ENCODE peak calls at places on chromosomes 4 and X, in five cellular contexts. R is HCT116, X is K562, I is HepG2, J is H1. E is an unnamed sample.

GRCh38 chrX:39152106-39152649 is 350.9 kb downstream of the MID1IP1 start:
- DNase-seq in X (peak), J (no peak), R (no peak), I (no peak), E (peak)

GRCh38 chrX:16416588-16416987 is 233.4 kb upstream of the S100G start:
- DNase-seq in J (no peak), X (no peak), I (no peak), R (no peak), E (no peak)

GRCh38 chr4:147340111-147340510 is 140.8 kb upstream of the EDNRA start:
- DNase-seq in I (no peak), R (peak), X (no peak), J (no peak), E (no peak)

GRCh38 chrX:136765957-136766356 is 14.8 kb downstream of the ARHGEF6 start:
- DNase-seq in J (no peak), I (no peak), X (no peak), R (no peak), E (no peak)

GRCh38 chr4:178196751-178197150 is 754.5 kb upstream of the AGA start:
- DNase-seq in R (no peak), I (no peak), X (no peak), J (no peak), E (no peak)

GRCh38 chrX:155434906-155435743 is 23.3 kb downstream of the F8A3 start:
- DNase-seq in R (no peak), I (no peak), X (peak), J (no peak), E (no peak)

GRCh38 chrX:39953879-39954278 is 143.9 kb downstream of the BCOR start:
- DNase-seq in I (peak), R (peak), J (no peak), X (peak), E (no peak)

GRCh38 chr4:36502350-36502749 is 220.9 kb downstream of the DTHD1 start:
- DNase-seq in J (no peak), I (no peak), R (no peak), X (no peak), E (no peak)

GRCh38 chr4:67674098-67674497 is 26.9 kb downstream of the UBA6 start:
- DNase-seq in I (peak), R (no peak), J (no peak), X (peak), E (peak)

GRCh38 chr4:109166126-109166525 is 136.3 kb downstream of the COL25A1 start:
- DNase-seq in X (no peak), J (no peak), R (no peak), I (no peak), E (no peak)

GRCh38 chr4:20839957-20840356 is 139.7 kb downstream of the PACRGL start:
- DNase-seq in R (no peak), J (no peak), X (no peak), I (no peak), E (no peak)

GRCh38 chrX:15853586-15854079 is 980 bp downstream of the AP1S2 start:
- DNase-seq in I (no peak), X (no peak), R (no peak), J (no peak), E (no peak)

GRCh38 chr4:89284828-89285227 is 22.8 kb downstream of the GPRIN3 start:
- DNase-seq in J (no peak), X (no peak), I (no peak), R (no peak), E (no peak)

GRCh38 chrX:39654952-39655351 is 442.8 kb downstream of the BCOR start:
- DNase-seq in R (no peak), J (no peak), X (no peak), I (no peak), E (no peak)

GRCh38 chr4:128285085-128286023 is 2.3 kb downstream of the PGRMC2 start:
- DNase-seq in X (no peak), R (no peak), J (no peak), I (peak), E (no peak)

GRCh38 chr4:17376205-17376604 is 135.7 kb downstream of the QDPR start:
- DNase-seq in R (no peak), I (no peak), X (no peak), J (no peak), E (no peak)

GRCh38 chrX:47563801-47564315 is 2.9 kb downstream of the ARAF start:
- DNase-seq in R (no peak), J (no peak), I (no peak), X (no peak), E (no peak)

GRCh38 chrX:129590596-129590995 is 50.5 kb downstream of the OCRL start:
- DNase-seq in X (no peak), J (no peak), I (no peak), R (no peak), E (no peak)

GRCh38 chrX:118459494-118459893 is 36.1 kb upstream of the DOCK11 start:
- DNase-seq in I (peak), X (peak), J (no peak), R (no peak), E (no peak)

GRCh38 chr4:15194520-15194919 is 192.2 kb downstream of the CPEB2 start:
- DNase-seq in J (no peak), X (no peak), I (no peak), R (no peak), E (no peak)

GRCh38 chr4:145093638-145094037 is 4.4 kb downstream of the ANAPC10 start:
- DNase-seq in X (no peak), J (no peak), I (no peak), R (no peak), E (no peak)

GRCh38 chrX:120291211-120291610 is 20.1 kb downstream of the TMEM255A start:
- DNase-seq in X (no peak), R (no peak), I (no peak), J (no peak), E (no peak)

GRCh38 chr4:4216668-4217067 is 10.1 kb downstream of the OTOP1 start:
- DNase-seq in I (no peak), J (no peak), X (no peak), R (no peak), E (no peak)

GRCh38 chr4:22463179-22463578 is 52.7 kb downstream of the ADGRA3 start:
- DNase-seq in R (no peak), J (no peak), I (no peak), X (no peak), E (no peak)

GRCh38 chrX:153925387-153925738 is 701 bp downstream of the ARHGAP4 start:
- DNase-seq in R (no peak), I (no peak), J (no peak), X (no peak), E (no peak)

GRCh38 chr4:108775921-108776320 is 13.1 kb upstream of the ETNPPL start:
- DNase-seq in R (no peak), J (no peak), I (no peak), X (no peak), E (no peak)

DNA sequence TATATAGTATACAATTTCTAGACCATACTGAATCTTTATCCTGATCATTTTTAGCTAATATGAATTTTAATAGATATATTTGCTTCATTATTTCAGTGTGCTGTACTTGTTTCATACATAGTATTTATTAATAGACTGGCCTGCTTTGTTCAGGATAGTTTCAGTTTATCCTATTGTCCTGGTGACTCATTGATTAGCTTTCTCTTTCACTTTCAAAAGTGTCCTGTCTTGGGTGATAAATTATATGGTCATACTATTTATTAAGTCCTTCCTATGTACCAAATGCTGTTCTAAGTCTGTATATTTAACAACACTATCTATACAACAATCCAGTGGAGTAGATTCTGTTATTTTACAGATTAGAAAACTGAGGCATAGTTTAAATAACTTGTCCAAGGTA is 153.8 kb upstream of the RAPGEF2 start:
- DNase-seq in R (no peak), X (no peak), J (no peak), I (no peak), E (no peak)
- H3K4me3 ChIP-seq in R (no peak), X (no peak), J (no peak), I (no peak), E (no peak)

DNA sequence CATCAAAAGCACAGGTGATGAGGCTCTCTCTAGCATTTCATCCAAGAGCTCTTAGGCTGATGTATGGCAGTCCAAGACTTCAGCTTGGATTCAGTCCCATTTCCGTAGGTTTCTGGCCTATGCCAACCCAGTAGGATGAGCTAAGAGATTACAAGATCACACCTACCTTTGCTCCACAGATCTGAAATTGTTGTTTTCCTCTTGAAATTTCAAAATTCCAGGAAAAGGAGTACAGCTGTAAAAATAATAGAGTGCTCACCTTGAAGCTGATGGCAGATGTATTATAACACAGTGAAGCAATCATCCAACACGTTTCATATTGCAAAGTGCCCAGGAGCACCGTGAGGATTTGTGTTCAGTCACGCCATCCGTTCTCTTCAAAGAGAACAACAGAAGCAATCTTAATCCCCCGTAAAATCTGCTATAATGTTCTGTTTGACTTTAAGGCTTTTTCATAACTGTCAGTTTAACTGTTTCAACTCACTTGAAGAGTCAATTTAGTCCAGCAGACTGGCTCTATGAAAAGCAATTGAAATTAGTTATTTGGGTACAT is 137.5 kb downstream of the CPE start:
- DNase-seq in X (no peak), R (no peak), J (no peak), I (no peak), E (no peak)
- TF ChIP-seq ZNF274 in X (no peak), R (no peak), J (no peak), I (no peak), E (no peak)

DNA sequence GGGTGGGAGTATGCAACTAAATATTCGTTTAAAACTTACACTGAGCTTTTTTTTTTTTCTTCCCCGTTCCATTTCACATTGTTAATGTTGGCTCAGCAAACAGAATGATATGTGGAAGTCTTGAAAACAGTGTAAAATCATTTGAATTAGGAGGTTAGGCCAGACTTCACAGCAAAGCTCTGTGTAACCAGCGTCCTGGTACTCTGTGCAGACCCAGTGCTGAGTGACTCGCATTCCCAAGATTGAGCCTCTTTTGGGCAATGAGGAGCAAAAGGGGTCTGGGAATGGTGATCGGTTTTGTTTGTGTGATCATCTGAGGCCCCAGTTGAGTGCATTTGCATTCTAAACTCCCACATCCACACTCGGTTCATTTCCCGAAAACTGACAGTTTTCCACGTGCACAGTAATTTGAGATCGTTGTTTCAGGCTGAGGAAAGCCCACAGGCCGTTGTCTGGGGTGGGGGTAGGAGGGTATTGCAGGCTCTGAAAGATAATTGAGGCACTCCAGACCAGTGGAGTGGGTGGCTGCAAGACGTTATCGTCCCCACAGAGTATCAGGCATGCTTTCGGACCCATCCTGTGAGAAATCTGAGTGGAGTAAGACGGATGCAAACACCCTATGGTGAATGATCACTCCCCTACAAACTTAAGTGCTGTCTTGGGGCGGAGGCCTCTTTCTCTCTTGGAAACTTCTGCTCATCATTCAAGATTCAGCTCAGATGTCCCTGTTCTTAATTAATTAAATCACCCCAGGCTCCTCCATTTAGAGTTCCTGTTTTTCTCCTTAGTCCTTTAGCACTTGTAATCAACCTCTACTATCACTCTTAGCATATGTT is 96.0 kb downstream of the AFF1 start:
- DNase-seq in I (no peak), J (no peak), X (no peak), R (no peak), E (no peak)
- H3K4me3 ChIP-seq in I (no peak), J (no peak), X (no peak), R (no peak), E (no peak)

GRCh38 chrX:43661521-43662240 is 5.6 kb downstream of the MAOA start:
- DNase-seq in J (no peak), I (no peak), R (no peak), X (no peak), E (no peak)

GRCh38 chrX:43654431-43655150 is 1.5 kb upstream of the MAOA start:
- DNase-seq in X (peak), I (peak), J (peak), R (peak), E (peak)

GRCh38 chrX:43655151-43655676 is 885 bp upstream of the MAOA start:
- DNase-seq in R (no peak), X (no peak), J (no peak), I (no peak), E (no peak)

GRCh38 chrX:43655961-43656494 is at the start of gene MAOA:
- DNase-seq in R (no peak), I (peak), J (no peak), X (no peak), E (no peak)
- TF ChIP-seq ZNF274 in R (no peak), I (no peak), J (no peak), X (no peak), E (no peak)

DNA sequence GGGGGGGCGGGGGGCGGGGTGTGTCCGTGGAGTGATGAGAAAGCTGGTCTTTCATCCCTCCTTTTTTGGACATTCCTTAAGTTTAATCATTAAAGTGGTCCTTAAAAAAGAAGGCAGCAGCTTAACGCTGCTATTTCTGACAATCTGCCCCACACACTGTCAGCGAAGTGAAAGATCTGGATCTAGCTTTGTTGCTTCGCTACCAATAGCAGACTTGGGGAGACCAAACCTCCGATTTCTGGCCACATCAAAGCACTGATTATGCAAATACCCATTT is 5.9 kb downstream of the NEUROG2 start:
- DNase-seq in R (no peak), I (no peak), X (no peak), J (no peak), E (no peak)
- H3K4me3 ChIP-seq in R (no peak), I (no peak), X (no peak), J (peak), E (no peak)

GRCh38 chrX:41122664-41123257 is 37.5 kb downstream of the USP9X start:
- DNase-seq in R (no peak), I (no peak), X (no peak), J (no peak), E (no peak)

GRCh38 chrX:41121766-41122165 is 36.5 kb downstream of the USP9X start:
- DNase-seq in X (no peak), R (no peak), J (no peak), I (no peak), E (no peak)

GRCh38 chrX:41131766-41132165 is 46.5 kb downstream of the USP9X start:
- DNase-seq in R (no peak), X (no peak), I (no peak), J (no peak), E (no peak)

GRCh38 chrX:41128955-41129354 is 43.7 kb downstream of the USP9X start:
- DNase-seq in R (no peak), I (no peak), J (no peak), X (no peak), E (no peak)

DNA sequence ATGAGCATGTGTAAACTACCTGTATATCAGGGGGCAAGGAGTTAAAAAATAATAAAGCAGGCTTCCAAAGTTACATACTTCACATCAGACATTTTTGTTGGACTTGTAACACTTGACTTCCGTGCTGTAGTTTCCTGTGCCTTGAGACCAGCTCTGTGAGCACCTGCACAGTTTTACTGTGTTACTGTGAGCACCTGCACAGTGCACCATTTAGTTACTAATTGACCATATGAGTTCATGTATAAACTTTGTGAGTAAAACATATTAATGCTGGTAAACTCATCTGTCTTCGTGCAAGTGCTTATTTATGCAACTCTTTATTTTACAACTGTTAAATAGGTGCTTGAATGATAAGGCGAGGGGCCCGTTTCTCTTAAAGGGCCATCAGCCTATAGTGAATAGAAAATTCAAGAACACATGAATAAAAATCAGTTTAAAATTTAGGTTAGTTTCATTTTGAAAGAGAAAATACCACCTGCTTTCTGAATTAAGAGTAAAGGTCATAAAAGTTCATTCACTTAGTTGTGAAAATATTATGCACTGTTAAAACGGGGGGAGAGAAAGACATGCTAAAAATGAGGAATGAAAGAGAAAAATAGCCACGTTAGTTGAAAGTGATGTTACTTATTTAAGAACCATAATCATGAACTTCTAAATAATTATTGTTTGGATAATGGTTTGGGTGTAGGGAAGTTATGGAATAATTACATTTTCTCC is 42.4 kb downstream of the USP9X start:
- DNase-seq in I (no peak), J (no peak), X (no peak), R (no peak), E (no peak)
- TF ChIP-seq ZNF274 in I (no peak), J (no peak), X (no peak), R (no peak), E (no peak)

DNA sequence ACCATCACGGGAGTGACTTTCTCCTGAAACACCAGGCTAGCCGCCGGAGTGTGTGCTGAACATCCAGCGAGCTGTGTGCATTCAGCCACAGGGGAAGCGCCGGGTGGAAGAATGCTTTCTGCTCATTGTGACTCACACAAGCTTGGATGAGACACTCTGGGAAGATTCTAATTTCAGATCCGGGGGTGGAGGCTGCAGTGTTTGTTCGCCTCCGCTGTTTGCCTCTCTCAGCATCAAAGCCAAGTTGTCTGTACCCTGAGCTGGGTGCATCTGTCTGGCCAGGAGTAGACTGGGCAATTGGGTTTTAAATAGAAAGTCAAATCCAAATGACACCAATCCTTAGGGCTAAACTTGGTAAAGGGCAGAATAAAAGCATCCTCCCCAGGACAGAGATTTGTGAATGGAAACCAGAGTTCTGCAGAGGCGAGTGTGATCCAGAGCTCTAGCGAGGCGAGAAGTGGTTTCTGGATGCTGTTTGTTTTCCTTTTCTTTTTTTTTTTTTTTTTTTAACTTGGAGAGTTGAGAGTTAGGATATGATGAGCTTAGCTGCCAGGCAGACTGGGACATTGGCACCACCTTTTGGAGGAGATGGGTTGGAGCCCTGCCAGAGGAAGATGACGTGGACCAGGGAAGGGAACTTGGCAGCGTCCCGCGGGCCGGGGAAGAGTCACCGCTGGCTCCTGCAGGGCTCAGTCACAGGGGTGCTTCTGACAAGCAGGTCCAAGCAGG is 196.0 kb upstream of the PSAPL1 start:
- DNase-seq in R (peak), J (no peak), I (peak), X (no peak), E (no peak)
- H3K4me3 ChIP-seq in R (no peak), J (no peak), I (peak), X (no peak), E (no peak)

GRCh38 chr4:98796986-98797385 is 131.9 kb downstream of the EIF4E start:
- DNase-seq in X (no peak), R (no peak), I (no peak), J (no peak), E (no peak)

GRCh38 chr4:98804403-98804802 is 124.5 kb downstream of the EIF4E start:
- DNase-seq in I (no peak), R (no peak), J (no peak), X (no peak), E (no peak)

GRCh38 chr4:98802673-98803286 is 126.2 kb downstream of the EIF4E start:
- DNase-seq in X (no peak), J (no peak), I (no peak), R (no peak), E (no peak)

GRCh38 chr4:98803287-98803677 is 125.7 kb downstream of the EIF4E start:
- DNase-seq in R (no peak), I (no peak), X (no peak), J (no peak), E (no peak)

DNA sequence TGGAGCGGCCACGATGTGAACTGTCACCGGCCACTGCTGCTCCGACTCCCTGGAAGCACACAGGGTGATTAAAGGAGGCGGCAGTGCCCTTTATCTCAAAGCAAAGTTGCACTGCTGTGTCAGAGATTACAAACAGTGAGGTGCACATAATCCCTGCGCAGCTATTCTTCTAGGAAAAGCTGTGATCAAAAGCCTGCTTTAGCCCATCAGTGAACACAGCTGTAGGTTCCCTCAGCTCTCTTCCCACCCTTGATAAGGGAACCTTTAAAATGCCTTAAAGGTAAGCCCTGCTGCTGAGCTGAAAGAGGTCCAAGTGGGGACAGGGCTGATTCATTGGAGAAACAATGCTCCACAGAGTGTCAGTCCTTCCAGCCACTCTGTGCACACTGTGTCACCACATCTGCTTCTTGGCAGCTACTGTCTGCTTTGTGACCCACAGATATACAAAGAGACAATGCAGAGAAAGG is 127.6 kb downstream of the EIF4E start:
- DNase-seq in J (no peak), I (no peak), R (no peak), X (peak), E (no peak)
- TF ChIP-seq ZNF274 in J (no peak), I (no peak), R (no peak), X (peak), E (no peak)